ENCODE peak calls at places on chromosome 22, in seven cellular contexts. W is cardiac fibroblast; C is GM23248; L is hypothalamus; F is epithelial cell of esophagus; V is stimulated activated CD8-positive, alpha-beta memory T cell treated with anti-CD3 and anti-CD28 coated beads, Interleukin-4, amount 100 ng/mL, for 24 hours; R is NCI-H1092 treated with DMSO at 0.1 percent for 48 hours. O is an unnamed sample.
A peak's percentile ranks its signal among the peaks of the same experiment; 100 is the strongest.

GRCh38 chr22:35376728-35377472 is 4.0 kb upstream of the HMOX1 start:
- DNase-seq in C (peak; percentile 99), L (peak; percentile 66), V (no peak), W (peak; percentile 99), F (peak; percentile 94), R (peak; percentile 14), O (peak; percentile 99)

GRCh38 chr22:46366801-46367706 is 31.5 kb downstream of the TRMU start:
- DNase-seq in W (no peak), C (no peak), R (no peak), V (no peak), L (no peak), F (no peak), O (no peak)

GRCh38 chr22:24494535-24495364 is at the start of gene UPB1:
- DNase-seq in R (no peak), C (no peak), W (no peak), V (no peak), L (no peak), F (no peak), O (no peak)

GRCh38 chr22:26362471-26362870 is 66.6 kb upstream of the ASPHD2 start:
- DNase-seq in F (peak; percentile 4), W (peak; percentile 2), V (no peak), C (peak; percentile 92), R (no peak), L (no peak), O (no peak)

GRCh38 chr22:46547179-46547882 is 9.9 kb upstream of the CELSR1 start:
- DNase-seq in W (peak; percentile 80), R (no peak), C (peak; percentile 96), V (no peak), L (no peak), F (peak; percentile 95), O (peak; percentile 54)

GRCh38 chr22:31082606-31083376 is 1.7 kb downstream of the SMTN start:
- DNase-seq in C (peak; percentile 87), L (no peak), V (peak; percentile 42), R (no peak), F (peak; percentile 84), W (peak; percentile 79), O (peak; percentile 81)

GRCh38 chr22:22410121-22410520 is 98.4 kb downstream of the ZNF280B start:
- DNase-seq in L (no peak), C (no peak), W (peak; percentile 15), V (no peak), R (no peak), F (no peak), O (no peak)

GRCh38 chr22:38298312-38299000 is 18.8 kb downstream of the CSNK1E start:
- DNase-seq in C (peak; percentile 91), W (peak; percentile 94), V (no peak), F (peak; percentile 100), L (no peak), R (no peak), O (peak; percentile 79)

GRCh38 chr22:26970809-26971394 is 313.5 kb downstream of the MIAT start:
- DNase-seq in C (no peak), V (no peak), F (no peak), W (no peak), R (no peak), L (no peak), O (no peak)

GRCh38 chr22:20315337-20316216 is 4.3 kb downstream of the DGCR6L start:
- DNase-seq in V (no peak), W (no peak), R (no peak), F (no peak), L (no peak), C (no peak), O (no peak)

GRCh38 chr22:18104566-18104965 is 6.0 kb upstream of the TUBA8 start:
- DNase-seq in F (no peak), C (peak; percentile 72), L (no peak), R (no peak), W (peak; percentile 32), V (no peak), O (peak; percentile 14)

GRCh38 chr22:35995772-35996171 is 32.9 kb downstream of the RBFOX2 start:
- DNase-seq in F (no peak), W (peak; percentile 97), R (no peak), C (peak; percentile 97), L (no peak), V (no peak), O (peak; percentile 99)

GRCh38 chr22:17172172-17172833 is 13.2 kb upstream of the HDHD5 start:
- DNase-seq in V (no peak), W (no peak), C (no peak), F (peak; percentile 3), L (no peak), R (no peak), O (no peak)

GRCh38 chr22:26767351-26767970 is 110.1 kb downstream of the MIAT start:
- DNase-seq in V (no peak), F (no peak), W (no peak), R (no peak), C (peak; percentile 67), L (no peak), O (no peak)

GRCh38 chr22:35688913-35689675 is 28.6 kb upstream of the APOL5 start:
- DNase-seq in C (peak; percentile 42), V (no peak), F (peak; percentile 57), L (no peak), W (no peak), R (no peak), O (no peak)

GRCh38 chr22:36771376-36772063 is 4.4 kb downstream of the IFT27 start:
- DNase-seq in L (no peak), W (no peak), R (no peak), V (no peak), F (no peak), C (no peak), O (no peak)

GRCh38 chr22:41201146-41201545 is 4.0 kb upstream of the L3MBTL2 start:
- DNase-seq in C (no peak), W (no peak), R (no peak), F (peak; percentile 70), V (no peak), L (no peak), O (no peak)

GRCh38 chr22:41367680-41368542 is 13.8 kb upstream of the TEF start:
- DNase-seq in F (peak; percentile 28), W (peak; percentile 55), C (peak; percentile 77), R (no peak), V (no peak), L (no peak), O (peak; percentile 33)

GRCh38 chr22:17734197-17734596 is 40.1 kb downstream of the BID start:
- DNase-seq in F (no peak), C (peak; percentile 76), R (no peak), V (no peak), W (peak; percentile 36), L (no peak), O (no peak)

GRCh38 chr22:50199251-50199721 is 1.5 kb upstream of the SELENOO start:
- DNase-seq in F (no peak), V (no peak), L (no peak), C (no peak), W (no peak), R (no peak), O (no peak)

GRCh38 chr22:49212002-49212401 is 615.7 kb downstream of the BRD1 start:
- DNase-seq in L (no peak), R (no peak), V (no peak), F (no peak), W (no peak), C (no peak), O (no peak)

GRCh38 chr22:20981787-20982562 is at the start of gene LZTR1:
- DNase-seq in L (peak; percentile 68), C (peak; percentile 96), W (peak; percentile 88), R (peak; percentile 81), F (peak; percentile 90), V (peak; percentile 62), O (peak; percentile 84)

GRCh38 chr22:46354176-46354992 is 18.9 kb downstream of the TRMU start:
- DNase-seq in F (no peak), W (no peak), R (no peak), V (no peak), C (no peak), L (no peak), O (no peak)

GRCh38 chr22:36765943-36766450 is 9.9 kb downstream of the IFT27 start:
- DNase-seq in L (no peak), C (peak; percentile 57), F (peak; percentile 40), V (no peak), R (no peak), W (peak; percentile 22), O (no peak)

GRCh38 chr22:50199836-50200332 is 927 bp upstream of the SELENOO start:
- DNase-seq in F (no peak), L (no peak), C (peak; percentile 55), W (no peak), R (no peak), V (no peak), O (peak; percentile 8)

GRCh38 chr22:50076646-50077624 is 8.3 kb downstream of the MLC1 start:
- DNase-seq in R (no peak), W (no peak), F (no peak), L (no peak), V (no peak), C (no peak), O (no peak)

GRCh38 chr22:50016988-50017700 is 4.6 kb upstream of the IL17REL start:
- DNase-seq in F (peak; percentile 20), R (no peak), W (no peak), V (peak; percentile 81), C (no peak), L (no peak), O (no peak)

GRCh38 chr22:25777870-25778269 is 35.9 kb downstream of the MYO18B start:
- DNase-seq in V (no peak), F (peak; percentile 54), C (peak; percentile 67), W (peak; percentile 62), R (peak; percentile 31), L (no peak), O (peak; percentile 38)

GRCh38 chr22:44937216-44937615 is 72.6 kb downstream of the PHF21B start:
- DNase-seq in V (no peak), L (no peak), W (no peak), F (no peak), R (no peak), C (no peak), O (no peak)

GRCh38 chr22:37242395-37242918 is 1.6 kb downstream of the RAC2 start:
- DNase-seq in F (peak; percentile 64), R (no peak), W (peak; percentile 26), V (peak; percentile 86), L (no peak), C (peak; percentile 48), O (peak; percentile 31)

GRCh38 chr22:46367707-46368191 is 32.2 kb downstream of the TRMU start:
- DNase-seq in W (peak; percentile 62), C (peak; percentile 67), V (peak; percentile 56), L (no peak), F (peak; percentile 73), R (no peak), O (peak; percentile 38)

GRCh38 chr22:21455334-21456089 is 11.7 kb upstream of the TMEM191C start:
- DNase-seq in F (no peak), V (no peak), R (no peak), L (no peak), W (no peak), C (no peak), O (no peak)

GRCh38 chr22:36359172-36359973 is 28.4 kb downstream of the MYH9 start:
- DNase-seq in C (no peak), V (no peak), W (no peak), F (no peak), L (no peak), R (peak; percentile 43), O (no peak)

GRCh38 chr22:46547883-46548244 is 10.4 kb upstream of the CELSR1 start:
- DNase-seq in V (no peak), R (no peak), C (peak; percentile 96), W (peak; percentile 93), F (peak; percentile 70), L (no peak), O (peak; percentile 88)

GRCh38 chr22:50001388-50002231 is 11.0 kb downstream of the IL17REL start:
- DNase-seq in R (no peak), W (no peak), L (no peak), V (no peak), F (no peak), C (no peak), O (no peak)

GRCh38 chr22:36411589-36412258 is 24.0 kb upstream of the MYH9 start:
- DNase-seq in L (no peak), V (no peak), R (no peak), W (no peak), F (peak; percentile 35), C (no peak), O (no peak)